ENCODE peak calls at places on chromosome 10, in eight cellular contexts. Q, C, P, F, D, Y, T and N are unnamed samples. For H3K27me3, the result is how much of the 10 kb centered on the place peaks cover.

GRCh38 chr10:17645591-17646345 is 1.8 kb downstream of the STAM start:
- DNase-seq in Q (no peak), C (no peak), P (no peak), F (no peak), D (no peak), Y (no peak), T (no peak), N (no peak)

GRCh38 chr10:22927163-22927562 is 690 bp upstream of the ARMC3 start:
- DNase-seq in Q (no peak), C (no peak), P (no peak), F (no peak), D (no peak), Y (no peak), T (no peak), N (no peak)

GRCh38 chr10:85850736-85851135 is 515.9 kb downstream of the GRID1 start:
- DNase-seq in Q (no peak), C (no peak), P (no peak), F (no peak), D (no peak), Y (no peak), T (no peak), N (no peak)

GRCh38 chr10:7054915-7055314 is 355.9 kb downstream of the SFMBT2 start:
- DNase-seq in Q (no peak), C (peak), P (no peak), F (no peak), D (no peak), Y (no peak), T (no peak), N (no peak)

GRCh38 chr10:24128066-24128751 is 80.7 kb upstream of the KIAA1217 start:
- DNase-seq in Q (no peak), C (no peak), P (no peak), F (no peak), D (no peak), Y (no peak), T (no peak), N (no peak)

GRCh38 chr10:15245530-15245929 is 77.0 kb upstream of the NMT2 start:
- DNase-seq in Q (no peak), C (peak), P (no peak), F (no peak), D (no peak), Y (no peak), T (peak), N (no peak)

GRCh38 chr10:59830601-59831259 is 75.6 kb downstream of the CCDC6 start:
- DNase-seq in Q (no peak), C (peak), P (peak), F (no peak), D (peak), Y (no peak), T (no peak), N (peak)

GRCh38 chr10:69160809-69161225 is 19.2 kb upstream of the SUPV3L1 start:
- DNase-seq in Q (no peak), C (no peak), P (no peak), F (no peak), D (no peak), Y (no peak), T (no peak), N (no peak)

GRCh38 chr10:69567920-69568319 is 5.3 kb downstream of the NEUROG3 start:
- DNase-seq in Q (peak), C (no peak), P (no peak), F (no peak), D (no peak), Y (peak), T (no peak), N (no peak)

GRCh38 chr10:131979821-131980270 is 1.9 kb downstream of the BNIP3 start:
- DNase-seq in Q (peak), C (no peak), P (peak), F (no peak), D (no peak), Y (peak), T (no peak), N (no peak)

GRCh38 chr10:5547934-5548660 is 23.3 kb downstream of the CALML3 start:
- DNase-seq in Q (no peak), C (peak), P (peak), F (no peak), D (no peak), Y (no peak), T (no peak), N (no peak)

GRCh38 chr10:106789623-106790022 is 374.9 kb downstream of the SORCS1 start:
- DNase-seq in Q (no peak), C (no peak), P (no peak), F (no peak), D (no peak), Y (no peak), T (no peak), N (no peak)

GRCh38 chr10:95513008-95513589 is 48.1 kb downstream of the SORBS1 start:
- DNase-seq in Q (no peak), C (no peak), P (peak), F (peak), D (no peak), Y (no peak), T (no peak), N (no peak)
- H3K27me3 ChIP-seq in Q (under half), C (under half), P (under half), F (under half), D (under half), Y (under half), T (under half), N (under half)

GRCh38 chr10:43458227-43458626 is 21.3 kb downstream of the ZNF487 start:
- DNase-seq in Q (no peak), C (no peak), P (no peak), F (no peak), D (no peak), Y (no peak), T (no peak), N (no peak)

DNA sequence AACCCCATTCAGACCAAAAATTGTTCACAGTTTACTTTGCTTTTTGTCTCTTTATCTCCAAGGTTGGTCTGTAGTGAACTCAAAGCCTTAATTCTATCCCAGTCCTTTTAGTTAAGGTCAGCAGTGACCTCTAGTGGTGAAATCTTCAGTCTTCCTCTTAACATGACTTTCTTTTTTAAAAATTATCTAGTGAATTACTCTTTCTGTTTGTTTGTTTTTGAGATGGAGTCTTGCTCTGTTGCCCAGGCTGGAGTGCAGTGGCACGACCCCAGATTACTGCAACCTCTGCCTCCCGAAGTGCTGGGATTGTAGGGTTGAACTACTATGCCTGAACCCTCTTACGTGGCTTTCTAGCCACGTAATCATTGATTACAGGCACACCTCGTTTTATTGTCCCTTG is 25.0 kb downstream of the ZNF487 start:
- DNase-seq in Q (no peak), C (peak), P (no peak), F (no peak), D (peak), Y (no peak), T (no peak), N (no peak)
- H3K4me3 ChIP-seq in Q (no peak), C (no peak), P (no peak), F (no peak), D (no peak), Y (no peak), T (no peak), N (peak)

GRCh38 chr10:31694929-31695837 is 233.4 kb downstream of the ARHGAP12 start:
- DNase-seq in Q (no peak), C (no peak), P (no peak), F (no peak), D (no peak), Y (peak), T (no peak), N (no peak)
- H3K27ac ChIP-seq in Q (peak), C (no peak), P (peak), F (peak), D (peak), Y (no peak), T (no peak), N (peak)

GRCh38 chr10:97095701-97096300 is 90.0 kb downstream of the SLIT1 start:
- DNase-seq in Q (no peak), C (no peak), P (no peak), F (no peak), D (no peak), Y (no peak), T (no peak), N (no peak)
- H3K27me3 ChIP-seq in Q (under half), C (under half), P (under half), F (under half), D (under half), Y (under half), T (under half), N (under half)

DNA sequence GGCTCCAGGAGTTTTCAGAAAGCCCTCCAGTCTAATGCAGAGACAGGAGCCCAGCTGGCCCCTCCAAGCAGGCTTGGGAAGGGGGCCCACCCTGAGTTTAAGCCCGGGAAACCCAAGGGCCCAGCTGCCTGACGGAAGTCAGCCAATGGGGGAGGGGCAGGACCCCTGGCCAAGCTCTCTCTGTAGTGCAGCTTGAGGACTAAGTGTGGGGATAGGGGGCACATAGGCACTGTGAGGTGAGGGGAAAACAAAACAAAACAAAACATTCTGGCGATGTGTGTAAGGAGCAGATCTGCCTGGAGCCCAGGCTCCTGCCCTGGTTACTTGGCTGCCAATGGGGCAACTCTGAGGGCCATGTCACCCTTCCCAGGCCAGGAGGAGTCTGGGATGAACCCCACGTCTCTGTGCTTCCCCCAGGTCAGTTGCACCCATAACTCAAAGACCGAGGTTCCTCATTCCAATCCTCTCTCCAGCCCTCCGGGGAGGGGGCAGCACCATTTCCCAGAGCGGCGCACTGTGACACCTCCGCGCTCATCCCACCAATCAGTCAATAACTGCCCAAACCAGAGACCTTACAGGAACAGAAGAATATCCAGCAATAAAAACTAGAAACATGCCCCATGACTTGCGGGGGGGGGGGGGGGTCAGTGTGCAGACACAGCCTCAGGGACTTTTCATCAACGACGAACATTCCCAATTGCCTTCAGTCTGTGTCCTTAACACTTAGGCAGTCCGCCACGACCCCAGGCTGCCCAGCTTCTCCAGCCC is 1.7 kb downstream of the CXCL12 start:
- DNase-seq in Q (no peak), C (no peak), P (peak), F (no peak), D (peak), Y (no peak), T (peak), N (no peak)
- H3K4me3 ChIP-seq in Q (peak), C (no peak), P (peak), F (peak), D (peak), Y (peak), T (no peak), N (peak)

GRCh38 chr10:110746969-110747608 is 103.0 kb downstream of the RBM20 start:
- DNase-seq in Q (no peak), C (no peak), P (no peak), F (no peak), D (no peak), Y (no peak), T (no peak), N (no peak)
- H3K27ac ChIP-seq in Q (peak), C (no peak), P (no peak), F (no peak), D (no peak), Y (peak), T (no peak), N (peak)

DNA sequence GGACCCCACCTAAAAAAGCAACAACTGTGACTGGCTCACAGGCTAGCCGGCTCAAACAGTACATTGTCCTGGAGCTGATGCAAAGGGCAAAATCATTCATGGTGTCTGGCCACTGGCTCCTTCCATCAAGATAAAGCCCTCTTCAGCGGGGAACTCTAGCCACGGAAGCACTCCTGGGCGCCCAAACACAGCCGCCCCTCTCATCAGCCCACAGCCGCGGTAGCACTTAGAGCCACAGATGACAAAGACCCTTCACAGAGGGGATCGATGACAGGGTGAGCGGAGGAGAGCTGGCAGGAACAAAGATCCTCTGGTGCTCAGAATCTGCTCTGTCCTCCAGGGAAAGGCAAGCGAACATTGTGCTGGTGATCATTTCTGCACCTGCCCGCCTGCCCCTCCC is 222.1 kb upstream of the NRP1 start:
- DNase-seq in Q (no peak), C (no peak), P (no peak), F (no peak), D (no peak), Y (no peak), T (no peak), N (no peak)
- H3K27me3 ChIP-seq in Q (under half), C (under half), P (under half), F (under half), D (under half), Y (under half), T (under half), N (under half)

DNA sequence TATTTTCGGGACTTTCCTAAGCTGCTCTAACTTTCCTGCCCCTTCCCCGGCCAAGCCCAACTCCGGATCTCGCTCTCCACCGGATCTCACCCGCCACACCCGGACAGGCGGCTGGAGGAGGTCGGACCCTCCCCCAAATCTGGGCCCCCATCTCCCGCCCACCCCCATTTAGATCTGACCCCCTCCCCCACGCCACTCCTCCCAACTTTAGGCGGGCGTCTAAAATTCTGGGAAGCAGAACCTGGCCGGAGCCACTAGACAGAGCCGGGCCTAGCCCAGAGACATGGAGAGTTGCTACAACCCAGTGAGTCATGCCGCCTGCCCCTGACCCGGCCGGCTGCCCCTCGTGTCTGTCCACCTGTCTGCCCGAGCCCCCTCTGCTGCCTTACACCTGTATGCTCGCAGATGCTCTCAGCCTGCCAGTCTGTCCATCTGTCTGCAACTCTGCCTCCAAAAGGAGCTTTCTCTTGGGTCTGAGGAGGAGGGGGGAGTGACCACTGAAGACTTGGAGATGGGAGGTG is at the start of gene NFKB2:
- DNase-seq in Q (no peak), C (no peak), P (no peak), F (no peak), D (no peak), Y (no peak), T (no peak), N (no peak)
- H3K4me3 ChIP-seq in Q (peak), C (peak), P (peak), F (peak), D (peak), Y (peak), T (peak), N (peak)